ENCODE peak calls at places on chromosomes 12 and 14, in nine cellular contexts. One of them, this sample, is unnamed.

GRCh38 chr12:47216150-47216677 is 136.5 kb upstream of the AMIGO2 start:
- DNase-seq in fibroblast of lung: no peak
- DNase-seq in fibroblast of pulmonary artery: no peak
- DNase-seq in CD4-positive, alpha-beta T cell: peak
- DNase-seq in progenitor cell of endocrine pancreas: no peak
- DNase-seq in mesothelial cell of epicardium: no peak
- DNase-seq in NB4: peak
- DNase-seq in A549: no peak
- DNase-seq in sigmoid colon: no peak
- DNase-seq in this sample: peak

GRCh38 chr12:75665216-75665615 is 153.8 kb upstream of the KRR1 start:
- DNase-seq in fibroblast of lung: peak
- DNase-seq in fibroblast of pulmonary artery: no peak
- DNase-seq in CD4-positive, alpha-beta T cell: no peak
- DNase-seq in progenitor cell of endocrine pancreas: no peak
- DNase-seq in mesothelial cell of epicardium: no peak
- DNase-seq in NB4: no peak
- DNase-seq in A549: no peak
- DNase-seq in sigmoid colon: no peak
- DNase-seq in this sample: no peak

GRCh38 chr12:124150176-124150575 is 144.7 kb upstream of the RFLNA start:
- DNase-seq in fibroblast of lung: no peak
- DNase-seq in fibroblast of pulmonary artery: no peak
- DNase-seq in CD4-positive, alpha-beta T cell: no peak
- DNase-seq in progenitor cell of endocrine pancreas: no peak
- DNase-seq in mesothelial cell of epicardium: no peak
- DNase-seq in NB4: peak
- DNase-seq in A549: no peak
- DNase-seq in sigmoid colon: no peak
- DNase-seq in this sample: no peak

GRCh38 chr12:118999107-118999506 is 17.8 kb downstream of the SRRM4 start:
- DNase-seq in fibroblast of lung: no peak
- DNase-seq in fibroblast of pulmonary artery: no peak
- DNase-seq in CD4-positive, alpha-beta T cell: no peak
- DNase-seq in progenitor cell of endocrine pancreas: no peak
- DNase-seq in mesothelial cell of epicardium: no peak
- DNase-seq in NB4: no peak
- DNase-seq in A549: no peak
- DNase-seq in sigmoid colon: no peak
- DNase-seq in this sample: no peak

GRCh38 chr12:94025730-94026129 is 122.6 kb upstream of the PLXNC1 start:
- DNase-seq in fibroblast of lung: no peak
- DNase-seq in fibroblast of pulmonary artery: no peak
- DNase-seq in CD4-positive, alpha-beta T cell: no peak
- DNase-seq in progenitor cell of endocrine pancreas: no peak
- DNase-seq in mesothelial cell of epicardium: no peak
- DNase-seq in NB4: no peak
- DNase-seq in A549: no peak
- DNase-seq in sigmoid colon: no peak
- DNase-seq in this sample: no peak

GRCh38 chr12:97177482-97177881 is 270.4 kb downstream of the NEDD1 start:
- DNase-seq in fibroblast of lung: peak
- DNase-seq in fibroblast of pulmonary artery: no peak
- DNase-seq in CD4-positive, alpha-beta T cell: no peak
- DNase-seq in progenitor cell of endocrine pancreas: no peak
- DNase-seq in mesothelial cell of epicardium: no peak
- DNase-seq in NB4: no peak
- DNase-seq in A549: no peak
- DNase-seq in sigmoid colon: no peak
- DNase-seq in this sample: no peak

GRCh38 chr14:64119535-64119934 is 174.6 kb downstream of the ESR2 start:
- DNase-seq in fibroblast of lung: peak
- DNase-seq in fibroblast of pulmonary artery: no peak
- DNase-seq in CD4-positive, alpha-beta T cell: no peak
- DNase-seq in progenitor cell of endocrine pancreas: no peak
- DNase-seq in mesothelial cell of epicardium: no peak
- DNase-seq in NB4: no peak
- DNase-seq in A549: no peak
- DNase-seq in sigmoid colon: no peak
- DNase-seq in this sample: no peak

GRCh38 chr12:57738142-57738474 is 434 bp downstream of the AGAP2 start:
- DNase-seq in fibroblast of lung: no peak
- DNase-seq in fibroblast of pulmonary artery: no peak
- DNase-seq in CD4-positive, alpha-beta T cell: no peak
- DNase-seq in progenitor cell of endocrine pancreas: no peak
- DNase-seq in mesothelial cell of epicardium: no peak
- DNase-seq in NB4: no peak
- DNase-seq in A549: no peak
- DNase-seq in sigmoid colon: no peak
- DNase-seq in this sample: no peak

GRCh38 chr12:21054334-21054733 is 76.7 kb upstream of the SLCO1B1 start:
- DNase-seq in fibroblast of lung: peak
- DNase-seq in fibroblast of pulmonary artery: peak
- DNase-seq in CD4-positive, alpha-beta T cell: no peak
- DNase-seq in progenitor cell of endocrine pancreas: no peak
- DNase-seq in mesothelial cell of epicardium: no peak
- DNase-seq in NB4: no peak
- DNase-seq in A549: peak
- DNase-seq in sigmoid colon: no peak
- DNase-seq in this sample: no peak

GRCh38 chr12:9808531-9808930 is 18.8 kb upstream of the KLRF1 start:
- DNase-seq in fibroblast of lung: no peak
- DNase-seq in fibroblast of pulmonary artery: no peak
- DNase-seq in CD4-positive, alpha-beta T cell: no peak
- DNase-seq in progenitor cell of endocrine pancreas: no peak
- DNase-seq in mesothelial cell of epicardium: no peak
- DNase-seq in NB4: no peak
- DNase-seq in A549: no peak
- DNase-seq in sigmoid colon: no peak
- DNase-seq in this sample: no peak

GRCh38 chr14:26794731-26795130 is 196.9 kb upstream of the NOVA1 start:
- DNase-seq in fibroblast of lung: peak
- DNase-seq in fibroblast of pulmonary artery: peak
- DNase-seq in CD4-positive, alpha-beta T cell: no peak
- DNase-seq in progenitor cell of endocrine pancreas: no peak
- DNase-seq in mesothelial cell of epicardium: no peak
- DNase-seq in NB4: no peak
- DNase-seq in A549: no peak
- DNase-seq in sigmoid colon: no peak
- DNase-seq in this sample: no peak

GRCh38 chr12:108630481-108631207 is 3.0 kb downstream of the SELPLG start:
- DNase-seq in fibroblast of lung: peak
- DNase-seq in fibroblast of pulmonary artery: no peak
- DNase-seq in CD4-positive, alpha-beta T cell: no peak
- DNase-seq in progenitor cell of endocrine pancreas: no peak
- DNase-seq in mesothelial cell of epicardium: no peak
- DNase-seq in NB4: peak
- DNase-seq in A549: no peak
- DNase-seq in sigmoid colon: no peak
- DNase-seq in this sample: no peak

DNA sequence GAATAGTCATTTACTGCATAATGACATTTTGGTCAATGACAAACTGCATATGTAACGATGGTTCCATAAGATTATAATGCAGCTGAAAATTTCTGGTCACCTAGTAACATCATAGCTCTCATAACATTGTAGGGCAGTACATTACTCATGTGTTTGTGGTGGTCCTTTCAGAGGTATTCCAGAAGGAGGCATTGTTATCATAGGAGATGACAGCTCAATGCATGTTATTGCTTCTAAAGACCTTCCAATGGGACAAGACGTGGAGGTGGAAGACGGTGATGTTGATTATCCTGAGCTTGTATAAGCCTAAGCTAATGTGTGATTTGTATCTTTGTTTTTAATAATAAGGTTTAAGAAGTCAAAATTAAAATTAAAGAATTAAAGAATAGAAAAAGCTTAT is 43.8 kb upstream of the TSPAN11 start:
- DNase-seq in fibroblast of lung: no peak
- DNase-seq in fibroblast of pulmonary artery: no peak
- DNase-seq in CD4-positive, alpha-beta T cell: no peak
- DNase-seq in progenitor cell of endocrine pancreas: no peak
- DNase-seq in mesothelial cell of epicardium: no peak
- DNase-seq in NB4: peak
- DNase-seq in A549: no peak
- DNase-seq in sigmoid colon: no peak
- DNase-seq in this sample: no peak
- TF ChIP-seq CTCF in fibroblast of lung: no peak
- TF ChIP-seq CTCF in fibroblast of pulmonary artery: no peak
- TF ChIP-seq CTCF in CD4-positive, alpha-beta T cell: no peak
- TF ChIP-seq CTCF in progenitor cell of endocrine pancreas: no peak
- TF ChIP-seq CTCF in mesothelial cell of epicardium: no peak
- TF ChIP-seq CTCF in NB4: no peak
- TF ChIP-seq CTCF in A549: no peak
- TF ChIP-seq CTCF in sigmoid colon: no peak
- TF ChIP-seq CTCF in this sample: no peak

GRCh38 chr14:100747736-100748135 is 21.0 kb downstream of the DLK1 start:
- DNase-seq in fibroblast of lung: no peak
- DNase-seq in fibroblast of pulmonary artery: no peak
- DNase-seq in CD4-positive, alpha-beta T cell: no peak
- DNase-seq in progenitor cell of endocrine pancreas: no peak
- DNase-seq in mesothelial cell of epicardium: peak
- DNase-seq in NB4: no peak
- DNase-seq in A549: no peak
- DNase-seq in sigmoid colon: peak
- DNase-seq in this sample: no peak

GRCh38 chr14:100747021-100747586 is 20.4 kb downstream of the DLK1 start:
- DNase-seq in fibroblast of lung: peak
- DNase-seq in fibroblast of pulmonary artery: peak
- DNase-seq in CD4-positive, alpha-beta T cell: no peak
- DNase-seq in progenitor cell of endocrine pancreas: no peak
- DNase-seq in mesothelial cell of epicardium: peak
- DNase-seq in NB4: no peak
- DNase-seq in A549: peak
- DNase-seq in sigmoid colon: peak
- DNase-seq in this sample: no peak

GRCh38 chr14:100749967-100750597 is 23.4 kb downstream of the DLK1 start:
- DNase-seq in fibroblast of lung: no peak
- DNase-seq in fibroblast of pulmonary artery: no peak
- DNase-seq in CD4-positive, alpha-beta T cell: no peak
- DNase-seq in progenitor cell of endocrine pancreas: no peak
- DNase-seq in mesothelial cell of epicardium: no peak
- DNase-seq in NB4: no peak
- DNase-seq in A549: no peak
- DNase-seq in sigmoid colon: peak
- DNase-seq in this sample: no peak

GRCh38 chr14:100748403-100748802 is 21.7 kb downstream of the DLK1 start:
- DNase-seq in fibroblast of lung: no peak
- DNase-seq in fibroblast of pulmonary artery: no peak
- DNase-seq in CD4-positive, alpha-beta T cell: no peak
- DNase-seq in progenitor cell of endocrine pancreas: no peak
- DNase-seq in mesothelial cell of epicardium: peak
- DNase-seq in NB4: no peak
- DNase-seq in A549: no peak
- DNase-seq in sigmoid colon: peak
- DNase-seq in this sample: no peak

DNA sequence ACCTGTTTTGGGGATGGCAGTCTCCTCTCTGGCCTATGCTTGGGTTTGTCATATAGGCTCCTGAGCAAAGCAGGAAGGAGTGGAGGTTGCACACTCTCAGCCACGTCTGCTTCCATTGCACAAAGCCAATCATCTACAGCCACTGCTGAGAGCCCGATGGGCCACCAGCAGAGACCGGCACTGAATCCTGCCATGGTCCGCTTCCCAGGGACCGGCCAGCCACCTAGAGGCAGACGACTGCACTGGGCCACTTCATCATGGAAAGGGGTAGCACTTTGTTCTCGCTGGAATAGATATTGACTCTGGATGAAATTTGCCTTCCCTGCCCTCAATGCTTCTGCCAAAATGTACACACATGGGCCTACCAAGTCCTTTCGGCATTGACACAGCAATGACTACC is 22.3 kb downstream of the DLK1 start:
- DNase-seq in fibroblast of lung: no peak
- DNase-seq in fibroblast of pulmonary artery: no peak
- DNase-seq in CD4-positive, alpha-beta T cell: no peak
- DNase-seq in progenitor cell of endocrine pancreas: no peak
- DNase-seq in mesothelial cell of epicardium: peak
- DNase-seq in NB4: no peak
- DNase-seq in A549: no peak
- DNase-seq in sigmoid colon: peak
- DNase-seq in this sample: no peak
- TF ChIP-seq CTCF in fibroblast of lung: no peak
- TF ChIP-seq CTCF in fibroblast of pulmonary artery: no peak
- TF ChIP-seq CTCF in CD4-positive, alpha-beta T cell: no peak
- TF ChIP-seq CTCF in progenitor cell of endocrine pancreas: no peak
- TF ChIP-seq CTCF in mesothelial cell of epicardium: no peak
- TF ChIP-seq CTCF in NB4: no peak
- TF ChIP-seq CTCF in A549: no peak
- TF ChIP-seq CTCF in sigmoid colon: no peak
- TF ChIP-seq CTCF in this sample: no peak

GRCh38 chr12:89524201-89525001 is at the start of gene GALNT4:
- DNase-seq in fibroblast of lung: peak
- DNase-seq in fibroblast of pulmonary artery: peak
- DNase-seq in CD4-positive, alpha-beta T cell: peak
- DNase-seq in progenitor cell of endocrine pancreas: peak
- DNase-seq in mesothelial cell of epicardium: peak
- DNase-seq in NB4: peak
- DNase-seq in A549: peak
- DNase-seq in sigmoid colon: peak
- DNase-seq in this sample: peak

GRCh38 chr12:89525824-89526770 is at the start of gene POC1B:
- DNase-seq in fibroblast of lung: peak
- DNase-seq in fibroblast of pulmonary artery: peak
- DNase-seq in CD4-positive, alpha-beta T cell: peak
- DNase-seq in progenitor cell of endocrine pancreas: peak
- DNase-seq in mesothelial cell of epicardium: peak
- DNase-seq in NB4: peak
- DNase-seq in A549: peak
- DNase-seq in sigmoid colon: peak
- DNase-seq in this sample: peak

GRCh38 chr12:89525002-89525823 is 617 bp upstream of the GALNT4 start:
- DNase-seq in fibroblast of lung: peak
- DNase-seq in fibroblast of pulmonary artery: peak
- DNase-seq in CD4-positive, alpha-beta T cell: peak
- DNase-seq in progenitor cell of endocrine pancreas: peak
- DNase-seq in mesothelial cell of epicardium: peak
- DNase-seq in NB4: peak
- DNase-seq in A549: peak
- DNase-seq in sigmoid colon: peak
- DNase-seq in this sample: no peak

GRCh38 chr12:89528434-89528833 is 2.6 kb upstream of the POC1B start:
- DNase-seq in fibroblast of lung: no peak
- DNase-seq in fibroblast of pulmonary artery: no peak
- DNase-seq in CD4-positive, alpha-beta T cell: no peak
- DNase-seq in progenitor cell of endocrine pancreas: no peak
- DNase-seq in mesothelial cell of epicardium: no peak
- DNase-seq in NB4: peak
- DNase-seq in A549: no peak
- DNase-seq in sigmoid colon: no peak
- DNase-seq in this sample: no peak

GRCh38 chr12:89529738-89530137 is 3.9 kb upstream of the POC1B start:
- DNase-seq in fibroblast of lung: peak
- DNase-seq in fibroblast of pulmonary artery: peak
- DNase-seq in CD4-positive, alpha-beta T cell: no peak
- DNase-seq in progenitor cell of endocrine pancreas: no peak
- DNase-seq in mesothelial cell of epicardium: no peak
- DNase-seq in NB4: peak
- DNase-seq in A549: peak
- DNase-seq in sigmoid colon: no peak
- DNase-seq in this sample: no peak
- TF ChIP-seq CTCF in fibroblast of lung: peak
- TF ChIP-seq CTCF in fibroblast of pulmonary artery: peak
- TF ChIP-seq CTCF in CD4-positive, alpha-beta T cell: peak
- TF ChIP-seq CTCF in progenitor cell of endocrine pancreas: peak
- TF ChIP-seq CTCF in mesothelial cell of epicardium: peak
- TF ChIP-seq CTCF in NB4: peak
- TF ChIP-seq CTCF in A549: peak
- TF ChIP-seq CTCF in sigmoid colon: peak
- TF ChIP-seq CTCF in this sample: peak

GRCh38 chr12:133181238-133181959 is at the start of gene ZNF268:
- DNase-seq in fibroblast of lung: peak
- DNase-seq in fibroblast of pulmonary artery: peak
- DNase-seq in CD4-positive, alpha-beta T cell: peak
- DNase-seq in progenitor cell of endocrine pancreas: peak
- DNase-seq in mesothelial cell of epicardium: peak
- DNase-seq in NB4: peak
- DNase-seq in A549: peak
- DNase-seq in sigmoid colon: peak
- DNase-seq in this sample: peak
- TF ChIP-seq CTCF in fibroblast of lung: peak
- TF ChIP-seq CTCF in fibroblast of pulmonary artery: peak
- TF ChIP-seq CTCF in CD4-positive, alpha-beta T cell: peak
- TF ChIP-seq CTCF in progenitor cell of endocrine pancreas: peak
- TF ChIP-seq CTCF in mesothelial cell of epicardium: peak
- TF ChIP-seq CTCF in NB4: peak
- TF ChIP-seq CTCF in A549: peak
- TF ChIP-seq CTCF in sigmoid colon: peak
- TF ChIP-seq CTCF in this sample: no peak

This sample was measured in activated B cell treated with CpG ODN at 0.5 μM for 24 hours.